ENCODE peak calls at places on chromosome 17, in ten cellular contexts. W, A, O, C, M, P, K, D, N and Q are unnamed samples.

GRCh38 chr17:16428098-16428882 is 12.9 kb downstream of the TRPV2 start:
- DNase-seq in A (no peak), O (peak), K (peak), D (peak), M (peak), P (no peak), N (no peak), C (peak), W (no peak), Q (peak)

GRCh38 chr17:13638855-13639458 is 37.2 kb upstream of the HS3ST3A1 start:
- DNase-seq in K (peak), D (no peak), A (no peak), M (no peak), P (no peak), N (no peak), W (no peak), C (peak), O (peak), Q (no peak)

GRCh38 chr17:74860999-74861553 is 1.4 kb upstream of the GRIN2C start:
- DNase-seq in N (no peak), A (no peak), W (no peak), K (no peak), P (no peak), C (no peak), O (no peak), M (no peak), D (no peak), Q (no peak)

GRCh38 chr17:73394523-73395450 is 83.0 kb upstream of the CDC42EP4 start:
- DNase-seq in K (no peak), W (no peak), N (no peak), O (no peak), M (no peak), A (no peak), D (no peak), C (no peak), P (no peak), Q (no peak)

GRCh38 chr17:72025113-72025512 is 95.7 kb upstream of the SOX9 start:
- DNase-seq in O (no peak), W (no peak), K (no peak), C (no peak), D (no peak), M (no peak), A (no peak), N (no peak), P (no peak), Q (no peak)

GRCh38 chr17:42027540-42027889 is 7.6 kb downstream of the NKIRAS2 start:
- DNase-seq in P (no peak), M (no peak), K (no peak), C (no peak), D (no peak), N (no peak), W (no peak), A (no peak), O (no peak), Q (no peak)

GRCh38 chr17:45306623-45307022 is 10.2 kb downstream of the MAP3K14 start:
- DNase-seq in N (no peak), W (no peak), A (no peak), K (no peak), M (no peak), O (no peak), C (no peak), D (no peak), P (no peak), Q (no peak)

GRCh38 chr17:12734852-12735430 is 54.4 kb upstream of the ARHGAP44 start:
- DNase-seq in C (no peak), W (no peak), M (no peak), N (no peak), K (no peak), O (no peak), A (no peak), P (no peak), D (no peak), Q (no peak)